ENCODE peak calls at places on chromosomes 16 and 17, in five cellular contexts. One of them, this sample, is unnamed.

GRCh38 chr17:2400474-2400866 is 390 bp downstream of the MNT start:
- DNase-seq in IMR-90: no peak
- DNase-seq in A549: peak
- DNase-seq in HCT116: no peak
- DNase-seq in K562: peak
- DNase-seq in this sample: peak

GRCh38 chr17:40522250-40522960 is 21.0 kb upstream of the TNS4 start:
- DNase-seq in IMR-90: peak
- DNase-seq in A549: no peak
- DNase-seq in HCT116: no peak
- DNase-seq in K562: no peak
- DNase-seq in this sample: no peak

GRCh38 chr16:80583466-80583865 is 42.7 kb downstream of the DYNLRB2 start:
- DNase-seq in IMR-90: peak
- DNase-seq in A549: no peak
- DNase-seq in HCT116: no peak
- DNase-seq in K562: no peak
- DNase-seq in this sample: no peak

GRCh38 chr16:67860589-67861398 is 12.1 kb upstream of the EDC4 start:
- DNase-seq in IMR-90: peak
- DNase-seq in A549: peak
- DNase-seq in HCT116: no peak
- DNase-seq in K562: no peak
- DNase-seq in this sample: no peak

GRCh38 chr16:22314661-22315626 is 17.7 kb downstream of the POLR3E start:
- DNase-seq in IMR-90: no peak
- DNase-seq in A549: no peak
- DNase-seq in HCT116: no peak
- DNase-seq in K562: no peak
- DNase-seq in this sample: no peak

GRCh38 chr16:51151951-51152663 is 1.0 kb upstream of the SALL1 start:
- DNase-seq in IMR-90: peak
- DNase-seq in A549: peak
- DNase-seq in HCT116: no peak
- DNase-seq in K562: no peak
- DNase-seq in this sample: peak

GRCh38 chr16:85652431-85653221 is 36.1 kb downstream of the GINS2 start:
- DNase-seq in IMR-90: peak
- DNase-seq in A549: peak
- DNase-seq in HCT116: no peak
- DNase-seq in K562: peak
- DNase-seq in this sample: peak

GRCh38 chr17:39429600-39429999 is 21.5 kb downstream of the MED1 start:
- DNase-seq in IMR-90: no peak
- DNase-seq in A549: no peak
- DNase-seq in HCT116: no peak
- DNase-seq in K562: no peak
- DNase-seq in this sample: no peak

GRCh38 chr16:56871172-56871593 is 6.2 kb downstream of the SLC12A3 start:
- DNase-seq in IMR-90: peak
- DNase-seq in A549: peak
- DNase-seq in HCT116: no peak
- DNase-seq in K562: no peak
- DNase-seq in this sample: peak

GRCh38 chr16:56279132-56279531 is 87.8 kb downstream of the GNAO1 start:
- DNase-seq in IMR-90: no peak
- DNase-seq in A549: no peak
- DNase-seq in HCT116: no peak
- DNase-seq in K562: no peak
- DNase-seq in this sample: no peak

GRCh38 chr16:82730901-82731300 is 104.1 kb downstream of the CDH13 start:
- DNase-seq in IMR-90: no peak
- DNase-seq in A549: no peak
- DNase-seq in HCT116: no peak
- DNase-seq in K562: no peak
- DNase-seq in this sample: no peak

GRCh38 chr17:43736389-43736788 is 22.2 kb downstream of the SOST start:
- DNase-seq in IMR-90: no peak
- DNase-seq in A549: no peak
- DNase-seq in HCT116: no peak
- DNase-seq in K562: no peak
- DNase-seq in this sample: no peak

GRCh38 chr17:15498107-15498506 is 30.7 kb upstream of the CDRT4 start:
- DNase-seq in IMR-90: no peak
- DNase-seq in A549: peak
- DNase-seq in HCT116: no peak
- DNase-seq in K562: peak
- DNase-seq in this sample: no peak

GRCh38 chr17:37024181-37024637 is 75.5 kb downstream of the AATF start:
- DNase-seq in IMR-90: no peak
- DNase-seq in A549: no peak
- DNase-seq in HCT116: no peak
- DNase-seq in K562: no peak
- DNase-seq in this sample: no peak

GRCh38 chr16:12236491-12237030 is 260.0 kb downstream of the SNX29 start:
- DNase-seq in IMR-90: peak
- DNase-seq in A549: no peak
- DNase-seq in HCT116: no peak
- DNase-seq in K562: no peak
- DNase-seq in this sample: no peak

GRCh38 chr17:876272-876671 is 94.1 kb downstream of the MRM3 start:
- DNase-seq in IMR-90: no peak
- DNase-seq in A549: no peak
- DNase-seq in HCT116: no peak
- DNase-seq in K562: no peak
- DNase-seq in this sample: no peak

GRCh38 chr17:17965152-17965721 is 7.0 kb downstream of the TOM1L2 start:
- DNase-seq in IMR-90: no peak
- DNase-seq in A549: no peak
- DNase-seq in HCT116: no peak
- DNase-seq in K562: no peak
- DNase-seq in this sample: no peak

GRCh38 chr17:29613371-29613837 is 9.3 kb downstream of the CORO6 start:
- DNase-seq in IMR-90: peak
- DNase-seq in A549: peak
- DNase-seq in HCT116: no peak
- DNase-seq in K562: no peak
- DNase-seq in this sample: peak

GRCh38 chr16:53429221-53429943 is 4.9 kb upstream of the RBL2 start:
- DNase-seq in IMR-90: peak
- DNase-seq in A549: no peak
- DNase-seq in HCT116: no peak
- DNase-seq in K562: no peak
- DNase-seq in this sample: no peak

GRCh38 chr16:86555763-86556130 is 712 bp upstream of the MTHFSD start:
- DNase-seq in IMR-90: no peak
- DNase-seq in A549: no peak
- DNase-seq in HCT116: no peak
- DNase-seq in K562: no peak
- DNase-seq in this sample: no peak

GRCh38 chr17:42775534-42776098 is 2.4 kb downstream of the VPS25 start:
- DNase-seq in IMR-90: peak
- DNase-seq in A549: no peak
- DNase-seq in HCT116: no peak
- DNase-seq in K562: peak
- DNase-seq in this sample: peak

GRCh38 chr17:80124351-80124981 is 22.5 kb downstream of the EIF4A3 start:
- DNase-seq in IMR-90: peak
- DNase-seq in A549: peak
- DNase-seq in HCT116: peak
- DNase-seq in K562: no peak
- DNase-seq in this sample: peak

GRCh38 chr16:88784074-88784855 is 755 bp downstream of the PIEZO1 start:
- DNase-seq in IMR-90: peak
- DNase-seq in A549: peak
- DNase-seq in HCT116: no peak
- DNase-seq in K562: peak
- DNase-seq in this sample: peak

GRCh38 chr17:31452561-31453110 is 61.2 kb downstream of the RAB11FIP4 start:
- DNase-seq in IMR-90: no peak
- DNase-seq in A549: no peak
- DNase-seq in HCT116: no peak
- DNase-seq in K562: no peak
- DNase-seq in this sample: no peak

GRCh38 chr17:31449746-31450145 is 58.3 kb downstream of the RAB11FIP4 start:
- DNase-seq in IMR-90: no peak
- DNase-seq in A549: no peak
- DNase-seq in HCT116: no peak
- DNase-seq in K562: no peak
- DNase-seq in this sample: no peak

GRCh38 chr17:31446195-31446967 is 54.9 kb downstream of the RAB11FIP4 start:
- DNase-seq in IMR-90: no peak
- DNase-seq in A549: peak
- DNase-seq in HCT116: no peak
- DNase-seq in K562: no peak
- DNase-seq in this sample: no peak

GRCh38 chr17:31452101-31452500 is 60.6 kb downstream of the RAB11FIP4 start:
- DNase-seq in IMR-90: peak
- DNase-seq in A549: no peak
- DNase-seq in HCT116: no peak
- DNase-seq in K562: no peak
- DNase-seq in this sample: no peak

DNA sequence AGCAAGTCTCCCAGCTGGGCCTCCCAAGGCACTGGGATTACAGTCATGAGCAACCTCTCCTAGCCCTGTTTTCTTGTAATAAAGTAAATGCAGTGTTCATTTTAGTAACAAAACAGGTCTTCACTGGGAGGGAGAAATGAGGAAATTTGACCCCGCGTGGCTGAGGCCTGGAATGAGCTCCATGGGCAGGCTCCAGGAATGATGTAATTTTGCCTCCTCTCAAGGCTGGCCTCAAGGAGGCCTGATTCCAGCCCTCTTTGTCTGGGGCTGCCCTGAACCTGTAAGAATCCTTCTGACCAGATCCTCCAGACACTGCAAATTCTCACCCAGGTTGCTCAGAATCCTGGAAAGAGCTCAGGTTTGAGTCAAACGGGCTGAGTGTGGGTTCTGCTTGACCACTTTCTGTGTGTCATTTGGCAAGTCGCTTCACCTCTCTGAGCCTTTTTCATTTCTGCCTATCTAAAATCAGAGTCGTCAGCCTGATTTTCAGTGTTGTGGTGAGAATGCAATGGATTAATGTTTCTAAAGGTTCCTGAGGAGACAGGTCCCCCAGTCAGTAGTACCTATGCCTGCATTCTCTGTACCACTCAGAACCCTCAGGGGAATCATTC is 57.1 kb downstream of the RAB11FIP4 start:
- DNase-seq in IMR-90: peak
- DNase-seq in A549: no peak
- DNase-seq in HCT116: no peak
- DNase-seq in K562: no peak
- DNase-seq in this sample: no peak
- TF ChIP-seq CEBPB in IMR-90: no peak
- TF ChIP-seq CEBPB in A549: no peak
- TF ChIP-seq CEBPB in HCT116: no peak
- TF ChIP-seq CEBPB in K562: no peak
- TF ChIP-seq CEBPB in this sample: no peak

DNA sequence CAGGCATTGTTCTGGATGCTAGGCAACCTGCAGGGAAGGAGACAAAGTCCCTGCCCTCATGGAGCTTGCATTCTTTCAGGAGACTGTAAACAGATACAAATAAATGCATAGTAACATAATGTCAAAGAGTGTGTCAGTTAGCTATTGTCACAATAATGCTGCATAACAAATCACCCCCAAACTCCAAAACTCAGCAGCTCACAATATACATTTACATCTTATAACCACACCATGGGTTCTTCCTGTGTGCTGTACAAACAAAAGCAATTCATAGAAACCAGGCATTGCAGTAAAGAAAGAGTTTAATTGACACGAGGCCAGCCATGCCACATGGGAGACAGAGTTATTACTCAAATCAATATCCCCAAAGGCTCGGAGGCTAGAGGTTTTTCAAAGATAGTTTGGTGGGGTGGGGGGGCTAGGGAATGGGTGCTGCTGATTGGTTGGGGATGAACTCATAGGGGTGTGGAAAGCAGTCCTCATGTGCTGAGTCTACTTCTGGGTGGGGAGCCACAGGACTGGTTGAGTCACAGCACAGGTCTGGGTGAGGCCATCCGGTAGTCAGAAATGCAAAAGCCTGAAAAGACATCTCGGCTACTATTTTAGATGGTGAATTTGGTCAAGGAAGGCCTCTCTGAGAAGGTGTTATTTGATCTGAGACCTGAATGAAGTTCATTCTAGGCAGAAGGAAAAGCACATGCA is 79.0 kb downstream of the GPRC5B start:
- DNase-seq in IMR-90: no peak
- DNase-seq in A549: no peak
- DNase-seq in HCT116: no peak
- DNase-seq in K562: no peak
- DNase-seq in this sample: no peak
- TF ChIP-seq CEBPB in IMR-90: no peak
- TF ChIP-seq CEBPB in A549: no peak
- TF ChIP-seq CEBPB in HCT116: no peak
- TF ChIP-seq CEBPB in K562: no peak
- TF ChIP-seq CEBPB in this sample: no peak

GRCh38 chr17:77599699-77600098 is 358.8 kb upstream of the TNRC6C start:
- DNase-seq in IMR-90: no peak
- DNase-seq in A549: no peak
- DNase-seq in HCT116: no peak
- DNase-seq in K562: no peak
- DNase-seq in this sample: no peak

GRCh38 chr17:77598241-77598620 is 360.3 kb upstream of the TNRC6C start:
- DNase-seq in IMR-90: no peak
- DNase-seq in A549: no peak
- DNase-seq in HCT116: no peak
- DNase-seq in K562: no peak
- DNase-seq in this sample: no peak

GRCh38 chr17:77601054-77601979 is 357.2 kb upstream of the TNRC6C start:
- DNase-seq in IMR-90: no peak
- DNase-seq in A549: no peak
- DNase-seq in HCT116: no peak
- DNase-seq in K562: no peak
- DNase-seq in this sample: no peak

GRCh38 chr17:77602062-77602746 is 356.3 kb upstream of the TNRC6C start:
- DNase-seq in IMR-90: peak
- DNase-seq in A549: no peak
- DNase-seq in HCT116: no peak
- DNase-seq in K562: no peak
- DNase-seq in this sample: no peak

GRCh38 chr17:77600346-77600745 is 358.2 kb upstream of the TNRC6C start:
- DNase-seq in IMR-90: no peak
- DNase-seq in A549: no peak
- DNase-seq in HCT116: no peak
- DNase-seq in K562: no peak
- DNase-seq in this sample: no peak
- TF ChIP-seq CEBPB in IMR-90: no peak
- TF ChIP-seq CEBPB in A549: no peak
- TF ChIP-seq CEBPB in HCT116: no peak
- TF ChIP-seq CEBPB in K562: no peak
- TF ChIP-seq CEBPB in this sample: no peak

DNA sequence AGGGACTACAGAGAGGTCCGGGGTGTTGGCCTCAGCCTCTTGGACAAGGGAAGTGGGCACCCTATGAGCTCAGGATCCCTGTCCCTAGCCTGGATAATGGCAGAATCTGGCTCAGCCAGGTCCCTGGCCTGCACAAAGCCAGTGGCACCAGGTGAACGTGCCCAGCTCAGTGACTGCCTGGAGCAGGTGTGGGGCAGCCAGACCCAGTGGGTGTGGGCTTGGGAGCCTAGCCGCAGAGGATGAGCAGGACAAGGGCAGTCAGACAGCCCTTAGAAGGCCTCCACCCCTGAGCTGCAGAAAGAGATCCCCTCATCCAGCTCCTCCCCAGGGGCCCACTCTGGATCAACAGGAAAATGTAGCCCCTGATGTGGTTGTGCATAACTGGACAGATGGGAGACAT is 585.3 kb downstream of the KCNJ18 start:
- DNase-seq in IMR-90: no peak
- DNase-seq in A549: no peak
- DNase-seq in HCT116: no peak
- DNase-seq in K562: no peak
- DNase-seq in this sample: no peak
- TF ChIP-seq CEBPB in IMR-90: no peak
- TF ChIP-seq CEBPB in A549: no peak
- TF ChIP-seq CEBPB in HCT116: no peak
- TF ChIP-seq CEBPB in K562: no peak
- TF ChIP-seq CEBPB in this sample: no peak

This sample was measured in HepG2.